ENCODE peak calls at places on chromosomes 3 and 15, in nine cellular contexts. K is GM20000, S is left ventricle myocardium inferior, L is chondrocyte, E is PC-3, Q is osteocyte, F is tibial nerve, Z is foreskin fibroblast, V is cardiac muscle cell. J is an unnamed sample.

GRCh38 chr15:80836991-80837390 is 57.8 kb downstream of the CEMIP start:
- DNase-seq in K (no peak), L (no peak), V (no peak), F (no peak), E (no peak), S (no peak), Q (no peak), Z (no peak), J (no peak)

GRCh38 chr3:39548282-39548681 is 80.8 kb downstream of the MOBP start:
- DNase-seq in V (no peak), E (no peak), F (no peak), L (no peak), Z (peak; percentile 24), K (no peak), Q (no peak), S (no peak), J (no peak)

GRCh38 chr3:179653777-179654117 is 907 bp downstream of the USP13 start:
- DNase-seq in E (no peak), F (no peak), Q (no peak), L (no peak), S (peak; percentile 20), Z (no peak), V (no peak), K (no peak), J (peak; percentile 55)

GRCh38 chr3:99781761-99782160 is 35.9 kb upstream of the CMSS1 start:
- DNase-seq in V (no peak), S (no peak), K (no peak), E (peak; percentile 90), Z (peak; percentile 57), L (no peak), Q (no peak), F (no peak), J (no peak)

GRCh38 chr15:38555686-38556334 is 8.8 kb downstream of the RASGRP1 start:
- DNase-seq in F (no peak), Q (no peak), Z (peak; percentile 23), S (no peak), L (no peak), E (no peak), V (no peak), K (peak; percentile 44), J (peak; percentile 61)

GRCh38 chr3:36650271-36650671 is 114.1 kb downstream of the DCLK3 start:
- DNase-seq in V (no peak), S (no peak), K (no peak), Q (no peak), L (no peak), E (no peak), F (no peak), Z (peak; percentile 9), J (no peak)

GRCh38 chr3:166556955-166557354 is 719.7 kb upstream of the BCHE start:
- DNase-seq in L (no peak), K (no peak), Z (no peak), V (no peak), E (no peak), F (no peak), Q (no peak), S (no peak), J (no peak)

GRCh38 chr15:28956491-28956890 is 70.7 kb downstream of the APBA2 start:
- DNase-seq in F (no peak), Z (no peak), S (no peak), V (no peak), L (no peak), Q (peak; percentile 49), K (no peak), E (no peak), J (no peak)

GRCh38 chr15:54564142-54564541 is 585.9 kb downstream of the UNC13C start:
- DNase-seq in Z (no peak), V (no peak), F (no peak), K (no peak), S (no peak), L (no peak), Q (no peak), E (no peak), J (no peak)

GRCh38 chr3:127764841-127765362 is 57.4 kb downstream of the MGLL start:
- DNase-seq in F (no peak), Z (no peak), K (no peak), V (no peak), Q (no peak), E (no peak), S (no peak), L (no peak), J (no peak)

GRCh38 chr3:42020681-42021307 is 58.9 kb upstream of the ULK4 start:
- DNase-seq in Z (no peak), Q (no peak), S (no peak), E (peak; percentile 93), L (no peak), K (no peak), V (no peak), F (no peak), J (no peak)

GRCh38 chr3:107710851-107711250 is 188.1 kb downstream of the BBX start:
- DNase-seq in S (peak; percentile 44), E (peak; percentile 27), K (no peak), V (no peak), Q (no peak), Z (peak; percentile 11), F (no peak), L (no peak), J (no peak)

GRCh38 chr3:24595801-24596200 is 101.2 kb upstream of the THRB start:
- DNase-seq in E (peak; percentile 88), Z (no peak), Q (no peak), K (no peak), F (no peak), L (no peak), S (no peak), V (no peak), J (no peak)

GRCh38 chr15:100628746-100629145 is 26.4 kb downstream of the ASB7 start:
- DNase-seq in E (no peak), S (no peak), Q (no peak), F (no peak), V (no peak), Z (no peak), K (no peak), L (no peak), J (no peak)

GRCh38 chr3:42080452-42080872 is 10.7 kb upstream of the TRAK1 start:
- DNase-seq in L (no peak), K (no peak), S (no peak), F (no peak), Z (peak; percentile 65), E (peak; percentile 95), Q (no peak), V (no peak), J (peak; percentile 52)

GRCh38 chr3:100496711-100497261 is 4.4 kb downstream of the TMEM45A start:
- DNase-seq in F (no peak), S (no peak), K (no peak), V (no peak), Z (peak; percentile 51), E (peak; percentile 87), Q (no peak), L (no peak), J (no peak)

GRCh38 chr15:43144512-43144911 is 11.1 kb downstream of the TMEM62 start:
- DNase-seq in Z (no peak), F (no peak), K (peak; percentile 34), L (no peak), E (no peak), V (no peak), Q (no peak), S (no peak), J (no peak)

GRCh38 chr15:64905119-64905831 is 6.4 kb upstream of the ANKDD1A start:
- DNase-seq in V (peak; percentile 91), K (peak; percentile 88), F (peak; percentile 43), S (peak; percentile 84), Q (no peak), Z (peak; percentile 62), E (no peak), L (no peak), J (peak; percentile 88)

DNA sequence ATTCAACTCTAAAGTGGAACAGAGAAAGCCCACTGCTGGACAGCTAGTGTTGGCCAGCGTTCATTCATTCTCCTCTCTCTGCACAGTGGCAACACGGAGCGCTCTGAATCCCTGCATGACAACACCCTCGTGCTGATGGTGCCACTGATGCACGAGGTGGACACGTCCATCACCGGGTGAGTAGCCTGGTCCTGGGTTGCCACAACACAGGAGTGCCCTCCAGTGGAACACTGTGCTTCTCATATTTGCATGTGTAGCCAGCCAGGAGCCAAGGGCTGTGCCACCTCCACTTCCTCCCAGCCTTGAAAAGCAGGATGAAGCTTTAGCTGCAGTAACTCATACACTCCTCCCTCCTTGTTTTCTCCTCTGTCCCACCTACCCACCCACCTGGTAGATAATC is 120.0 kb upstream of the CTDSPL start:
- DNase-seq in S (peak; percentile 63), L (no peak), E (peak; percentile 58), Z (no peak), V (no peak), Q (peak; percentile 77), K (no peak), F (no peak), J (peak; percentile 6)
- TF ChIP-seq CTCF in S (peak; percentile 69), L (peak; percentile 74), E (peak; percentile 57), Z (no peak), V (peak; percentile 14), Q (peak; percentile 38), K (no peak), F (no peak), J (no peak)

GRCh38 chr3:142022381-142022780 is 127.0 kb downstream of the TFDP2 start:
- DNase-seq in F (no peak), K (peak; percentile 29), V (no peak), S (no peak), Z (no peak), L (no peak), E (peak; percentile 6), Q (no peak), J (peak; percentile 28)
- TF ChIP-seq CTCF in F (no peak), K (peak; percentile 3), V (no peak), S (peak; percentile 37), Z (no peak), L (peak; percentile 29), E (peak; percentile 26), Q (no peak), J (no peak)

DNA sequence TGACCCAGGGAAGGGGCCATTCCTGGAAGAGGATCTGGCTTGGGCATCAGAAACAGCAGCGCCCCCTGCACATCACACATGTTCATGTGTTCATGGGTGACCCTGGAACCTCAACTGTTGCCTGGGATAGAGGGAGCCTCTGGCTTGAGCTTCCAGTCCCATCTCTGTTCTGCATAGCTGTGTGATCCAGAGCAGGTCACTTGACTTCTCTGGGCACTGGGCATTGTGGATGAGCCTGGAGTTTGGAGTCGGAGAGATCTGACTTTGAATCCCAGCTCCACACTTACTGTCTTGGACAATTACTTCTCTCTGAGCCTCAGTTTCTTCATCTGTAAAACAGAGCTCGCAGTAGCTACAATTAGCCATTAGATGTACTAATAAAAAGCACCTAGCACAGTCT is 15.6 kb downstream of the PAK6 start:
- DNase-seq in F (no peak), Q (no peak), S (no peak), E (no peak), K (no peak), V (no peak), Z (no peak), L (no peak), J (no peak)
- TF ChIP-seq CTCF in F (no peak), Q (no peak), S (no peak), E (no peak), K (no peak), V (no peak), Z (no peak), L (no peak), J (no peak)

DNA sequence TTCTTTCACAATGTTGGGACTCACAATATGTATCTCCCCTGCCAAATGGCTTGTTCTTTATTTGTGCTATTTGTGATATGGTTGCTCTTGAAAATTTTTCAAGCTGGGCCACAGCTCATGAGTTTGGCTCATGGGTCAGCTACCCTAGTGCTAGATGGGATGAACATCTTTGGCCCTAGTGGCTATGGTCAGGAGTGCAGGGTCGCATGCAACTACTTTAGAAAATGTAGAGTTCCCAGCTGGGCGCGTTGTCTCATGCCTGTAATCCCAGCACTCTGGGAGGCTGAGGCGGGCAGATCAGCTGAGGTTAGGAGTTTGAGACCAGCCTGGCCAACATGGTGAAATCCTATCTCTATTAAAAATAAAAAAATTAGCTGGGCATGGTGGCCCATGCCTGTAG is 55.8 kb downstream of the POLR2M start:
- DNase-seq in V (no peak), S (no peak), F (no peak), E (no peak), L (no peak), K (no peak), Q (no peak), Z (no peak), J (no peak)
- TF ChIP-seq CTCF in V (no peak), S (no peak), F (no peak), E (peak; percentile 13), L (no peak), K (no peak), Q (no peak), Z (no peak), J (no peak)

J was measured in activated CD8-positive, alpha-beta T cell treated with anti-CD3 and anti-CD28 coated beads for 36 hours.